ENCODE peak calls at places on chromosomes 11 and 22, in six cellular contexts. X, N, F, R, W and L are unnamed samples.

GRCh38 chr22:18056161-18056666 is 21.6 kb upstream of the PEX26 start:
- DNase-seq in R (no peak), X (peak), F (peak), N (no peak), W (no peak), L (no peak)

GRCh38 chr22:40238425-40239344 is 61.0 kb downstream of the TNRC6B start:
- DNase-seq in F (no peak), X (no peak), W (no peak), R (peak), N (no peak), L (peak)

GRCh38 chr11:59615132-59615636 is 390 bp downstream of the OSBP start:
- DNase-seq in W (peak), F (no peak), X (peak), R (no peak), N (no peak), L (peak)

GRCh38 chr11:94325681-94326080 is 21.3 kb downstream of the IZUMO1R start:
- DNase-seq in W (peak), X (no peak), F (no peak), N (no peak), R (no peak), L (no peak)

GRCh38 chr22:20602589-20603164 is 95.3 kb downstream of the MED15 start:
- DNase-seq in W (no peak), F (no peak), R (no peak), N (peak), X (no peak), L (no peak)

GRCh38 chr22:35705141-35705540 is 12.5 kb upstream of the APOL5 start:
- DNase-seq in X (no peak), R (peak), N (no peak), W (no peak), F (no peak), L (no peak)

GRCh38 chr11:31856248-31856647 is 45.1 kb upstream of the PAX6 start:
- DNase-seq in W (no peak), R (no peak), F (no peak), N (no peak), X (no peak), L (no peak)

GRCh38 chr22:21866821-21867527 is 471 bp downstream of the MAPK1 start:
- DNase-seq in W (no peak), X (peak), F (no peak), N (no peak), R (no peak), L (no peak)

GRCh38 chr11:22432331-22433065 is 94.3 kb downstream of the SLC17A6 start:
- DNase-seq in W (no peak), F (peak), R (no peak), X (no peak), N (no peak), L (no peak)

GRCh38 chr22:28741758-28742561 is at the start of the genes CHEK2 and HSCB:
- DNase-seq in N (peak), R (peak), F (peak), W (peak), X (peak), L (peak)

GRCh38 chr11:111727431-111727830 is 38.8 kb downstream of the PPP2R1B start:
- DNase-seq in F (no peak), R (no peak), X (no peak), W (no peak), N (no peak), L (no peak)